ENCODE peak calls at places on chromosomes 1 and 21, in eight cellular contexts. H, C, O, I, W, G, S and B are unnamed samples. For H3K4me1 and H3K9me3, the result is how much of the 10 kb centered on the place peaks cover.

GRCh38 chr1:91555821-91556531 is 55.3 kb downstream of the CDC7 start:
- DNase-seq in H (no peak), C (peak), O (peak), I (no peak), W (no peak), G (peak), S (peak), B (peak)

GRCh38 chr1:93474291-93474690 is 26.4 kb downstream of the FNBP1L start:
- DNase-seq in H (no peak), C (no peak), O (no peak), I (no peak), W (no peak), G (no peak), S (no peak), B (no peak)

GRCh38 chr1:242132446-242132845 is 133.5 kb upstream of the MAP1LC3C start:
- DNase-seq in H (no peak), C (no peak), O (no peak), I (no peak), W (no peak), G (no peak), S (no peak), B (no peak)

GRCh38 chr1:41318135-41318534 is 43.1 kb upstream of the FOXO6 start:
- DNase-seq in H (no peak), C (no peak), O (no peak), I (no peak), W (no peak), G (no peak), S (no peak), B (no peak)

GRCh38 chr21:42147386-42148020 is 71.4 kb upstream of the ABCG1 start:
- DNase-seq in H (no peak), C (no peak), O (no peak), I (no peak), W (no peak), G (no peak), S (no peak), B (no peak)

GRCh38 chr1:214205053-214205452 is 75.9 kb upstream of the SMYD2 start:
- DNase-seq in H (no peak), C (no peak), O (no peak), I (no peak), W (no peak), G (no peak), S (no peak), B (no peak)

GRCh38 chr1:223462866-223463404 is 69.7 kb downstream of the CCDC185 start:
- DNase-seq in H (no peak), C (no peak), O (no peak), I (no peak), W (no peak), G (no peak), S (no peak), B (no peak)

GRCh38 chr1:21232044-21232443 is 55.3 kb upstream of the EIF4G3 start:
- DNase-seq in H (no peak), C (peak), O (no peak), I (peak), W (peak), G (no peak), S (no peak), B (peak)

GRCh38 chr1:208179850-208180416 is 64.3 kb downstream of the PLXNA2 start:
- DNase-seq in H (no peak), C (no peak), O (no peak), I (no peak), W (no peak), G (no peak), S (no peak), B (no peak)
- H3K4me1 ChIP-seq in H (under half), C (half or more), O (under half), I (under half), W (half or more), G (under half), S (under half), B (under half)

GRCh38 chr21:46080171-46081021 is 17.5 kb upstream of the COL6A2 start:
- DNase-seq in H (peak), C (no peak), O (no peak), I (no peak), W (no peak), G (no peak), S (peak), B (no peak)

GRCh38 chr21:46079357-46080170 is 18.3 kb upstream of the COL6A2 start:
- DNase-seq in H (peak), C (peak), O (peak), I (no peak), W (no peak), G (no peak), S (peak), B (no peak)

GRCh38 chr21:46081862-46082637 is 15.9 kb upstream of the COL6A2 start:
- DNase-seq in H (peak), C (no peak), O (no peak), I (no peak), W (no peak), G (no peak), S (peak), B (no peak)

GRCh38 chr21:46082638-46083270 is 15.2 kb upstream of the COL6A2 start:
- DNase-seq in H (peak), C (no peak), O (no peak), I (no peak), W (no peak), G (no peak), S (peak), B (no peak)

GRCh38 chr21:46081022-46081861 is 16.7 kb upstream of the COL6A2 start:
- DNase-seq in H (peak), C (peak), O (no peak), I (no peak), W (no peak), G (no peak), S (peak), B (no peak)
- H3K27ac ChIP-seq in H (no peak), C (peak), O (no peak), I (no peak), W (no peak), G (no peak), S (no peak), B (no peak)

DNA sequence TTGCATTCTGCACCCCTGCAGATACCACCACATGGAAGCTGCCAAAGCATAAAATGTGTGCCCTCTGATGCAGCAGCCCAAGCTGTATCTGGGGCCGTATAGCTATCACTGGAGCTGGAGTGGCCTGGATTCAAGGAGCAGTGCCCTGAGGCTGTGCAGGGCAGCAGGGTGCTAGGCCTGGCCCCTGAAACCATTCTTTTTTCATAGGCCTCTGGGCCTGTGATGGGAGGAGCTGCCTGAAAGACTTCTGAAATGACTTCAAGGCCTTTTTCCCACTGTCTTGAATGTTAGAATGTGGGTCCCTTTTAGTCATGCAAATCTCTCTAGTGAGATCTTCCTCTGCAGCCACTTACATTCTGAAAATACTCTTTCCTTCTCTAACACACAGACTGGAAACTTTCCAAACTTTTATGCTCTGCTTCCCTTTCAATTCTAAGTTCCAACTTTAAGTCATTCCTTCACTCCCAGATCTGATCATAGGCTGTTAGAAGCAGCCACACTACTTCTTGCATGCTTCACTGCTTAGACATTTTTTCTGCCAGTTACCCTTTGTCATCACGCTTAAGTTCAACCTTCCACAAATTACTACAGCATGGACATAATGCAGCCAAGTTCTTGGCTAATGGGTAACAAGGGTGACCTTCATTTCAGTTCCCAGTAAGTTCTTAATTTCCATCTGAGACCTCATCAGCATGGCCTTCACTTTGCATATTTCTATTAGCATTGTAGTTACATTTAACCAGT is 42.4 kb downstream of the DRAM2 start:
- DNase-seq in H (no peak), C (no peak), O (no peak), I (no peak), W (no peak), G (no peak), S (no peak), B (no peak)
- H3K9me3 ChIP-seq in H (under half), C (under half), O (under half), I (under half), W (under half), G (under half), S (under half), B (under half)

GRCh38 chr21:15005391-15005790 is 59.4 kb downstream of the NRIP1 start:
- DNase-seq in H (peak), C (no peak), O (no peak), I (peak), W (no peak), G (no peak), S (no peak), B (no peak)

GRCh38 chr21:15001113-15001512 is 63.7 kb downstream of the NRIP1 start:
- DNase-seq in H (no peak), C (no peak), O (no peak), I (no peak), W (no peak), G (no peak), S (no peak), B (no peak)

GRCh38 chr21:15001773-15002647 is 62.8 kb downstream of the NRIP1 start:
- DNase-seq in H (no peak), C (no peak), O (no peak), I (no peak), W (no peak), G (no peak), S (no peak), B (no peak)

GRCh38 chr21:15004721-15005370 is 60.0 kb downstream of the NRIP1 start:
- DNase-seq in H (no peak), C (no peak), O (peak), I (no peak), W (no peak), G (no peak), S (no peak), B (no peak)

GRCh38 chr21:15003463-15004135 is 61.2 kb downstream of the NRIP1 start:
- DNase-seq in H (peak), C (no peak), O (no peak), I (peak), W (no peak), G (no peak), S (no peak), B (no peak)
- H3K4me1 ChIP-seq in H (under half), C (under half), O (under half), I (half or more), W (half or more), G (under half), S (under half), B (under half)